ENCODE peak calls at places on chromosomes 16 and 17, in eight cellular contexts. N, V, H, S, I, D, C and P are unnamed samples.

GRCh38 chr16:83390759-83391158 is 417.0 kb upstream of the HSBP1 start:
- DNase-seq in N (no peak), V (no peak), H (no peak), S (no peak), I (peak), D (no peak), C (no peak), P (no peak)

GRCh38 chr17:82681547-82681946 is 17.0 kb downstream of the RAB40B start:
- DNase-seq in N (no peak), V (no peak), H (no peak), S (no peak), I (no peak), D (no peak), C (no peak), P (no peak)

GRCh38 chr16:19008245-19008644 is 24.5 kb downstream of the TMC7 start:
- DNase-seq in N (no peak), V (no peak), H (no peak), S (no peak), I (peak), D (peak), C (no peak), P (peak)

GRCh38 chr16:13264749-13265552 is 363.6 kb downstream of the SHISA9 start:
- DNase-seq in N (no peak), V (no peak), H (no peak), S (no peak), I (no peak), D (no peak), C (no peak), P (no peak)

GRCh38 chr16:35391328-35391727 is 1931.9 kb downstream of the TP53TG3F start:
- DNase-seq in N (no peak), V (peak), H (no peak), S (no peak), I (peak), D (peak), C (peak), P (no peak)

GRCh38 chr16:1632638-1632970 is 20.4 kb downstream of the CRAMP1 start:
- DNase-seq in N (no peak), V (no peak), H (no peak), S (no peak), I (no peak), D (no peak), C (no peak), P (no peak)

GRCh38 chr17:73151888-73152633 is 12.7 kb upstream of the SSTR2 start:
- DNase-seq in N (no peak), V (no peak), H (no peak), S (no peak), I (no peak), D (no peak), C (no peak), P (no peak)

GRCh38 chr16:66154801-66155200 is 211.7 kb upstream of the CDH5 start:
- DNase-seq in N (no peak), V (no peak), H (no peak), S (no peak), I (peak), D (no peak), C (no peak), P (no peak)

GRCh38 chr16:47578573-47578972 is 117.4 kb downstream of the PHKB start:
- DNase-seq in N (no peak), V (no peak), H (no peak), S (no peak), I (peak), D (peak), C (no peak), P (peak)

GRCh38 chr17:40122944-40123810 is 1.4 kb downstream of the MSL1 start:
- DNase-seq in N (peak), V (peak), H (peak), S (peak), I (peak), D (peak), C (peak), P (peak)

GRCh38 chr17:78289802-78290363 is 58.5 kb downstream of the TMEM235 start:
- DNase-seq in N (peak), V (peak), H (peak), S (peak), I (peak), D (peak), C (peak), P (peak)
- TF ChIP-seq CTCF in N (peak), V (peak), H (peak), S (peak), I (peak), D (peak), C (peak), P (peak)

DNA sequence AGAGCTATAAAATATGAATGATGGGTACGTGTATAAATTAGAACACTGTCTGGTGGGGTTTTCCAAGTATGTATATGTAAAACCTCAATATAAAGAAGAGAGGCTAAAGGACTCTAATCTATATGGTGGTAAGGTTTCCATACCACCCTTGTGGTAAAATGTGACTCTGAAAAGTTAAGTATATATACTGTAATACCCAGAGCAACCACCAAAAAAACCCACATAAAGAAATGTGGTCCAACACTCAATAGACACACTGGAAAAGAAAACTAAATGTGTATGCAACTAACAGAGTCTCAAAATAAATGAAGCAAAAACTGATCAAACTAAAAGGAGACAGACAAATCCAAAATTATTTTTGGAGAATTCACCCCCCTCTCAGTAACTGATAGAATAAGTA is 72.2 kb downstream of the XPO6 start:
- DNase-seq in N (no peak), V (no peak), H (no peak), S (no peak), I (no peak), D (no peak), C (no peak), P (no peak)
- TF ChIP-seq CTCF in N (no peak), V (no peak), H (no peak), S (no peak), I (no peak), D (no peak), C (no peak), P (no peak)

GRCh38 chr17:50781167-50781566 is 13.8 kb upstream of the ANKRD40CL start:
- DNase-seq in N (no peak), V (no peak), H (no peak), S (no peak), I (no peak), D (no peak), C (no peak), P (no peak)

GRCh38 chr17:50785126-50785525 is 17.8 kb upstream of the ANKRD40CL start:
- DNase-seq in N (no peak), V (no peak), H (no peak), S (no peak), I (no peak), D (no peak), C (no peak), P (no peak)

GRCh38 chr17:50785942-50786570 is 18.7 kb upstream of the ANKRD40CL start:
- DNase-seq in N (no peak), V (no peak), H (no peak), S (peak), I (peak), D (peak), C (no peak), P (no peak)

GRCh38 chr17:50783193-50783660 is 15.9 kb upstream of the ANKRD40CL start:
- DNase-seq in N (peak), V (peak), H (peak), S (peak), I (peak), D (peak), C (peak), P (peak)

GRCh38 chr17:50783905-50784304 is 16.6 kb upstream of the ANKRD40CL start:
- DNase-seq in N (no peak), V (no peak), H (no peak), S (no peak), I (no peak), D (no peak), C (no peak), P (no peak)
- TF ChIP-seq CTCF in N (no peak), V (no peak), H (no peak), S (no peak), I (no peak), D (no peak), C (no peak), P (no peak)

DNA sequence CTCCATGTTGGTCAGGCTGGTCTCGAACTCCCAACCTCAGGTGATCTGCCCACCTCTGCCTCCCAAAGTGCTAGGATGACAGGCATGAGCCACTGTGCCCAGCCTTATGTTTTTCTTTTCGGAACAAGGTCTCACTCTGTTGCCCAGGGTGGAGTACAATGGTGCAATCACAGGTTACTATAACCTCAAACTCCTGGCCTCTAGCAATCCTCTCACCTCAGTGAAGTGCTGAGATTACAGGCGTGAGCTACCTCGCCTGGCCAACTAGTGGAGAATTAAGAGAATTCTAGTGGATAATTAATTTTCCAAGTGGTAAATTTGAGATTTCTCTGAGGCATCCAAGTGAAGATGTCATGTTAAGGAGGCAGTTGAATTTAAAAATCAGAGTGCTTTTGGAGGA is 2.9 kb upstream of the FBXO47 start:
- DNase-seq in N (no peak), V (no peak), H (no peak), S (no peak), I (no peak), D (peak), C (no peak), P (no peak)
- TF ChIP-seq CTCF in N (no peak), V (no peak), H (no peak), S (no peak), I (no peak), D (peak), C (no peak), P (no peak)

GRCh38 chr17:80755650-80756405 is 211.2 kb downstream of the RPTOR start:
- DNase-seq in N (no peak), V (no peak), H (no peak), S (no peak), I (no peak), D (no peak), C (no peak), P (no peak)
- TF ChIP-seq CTCF in N (no peak), V (no peak), H (peak), S (no peak), I (peak), D (no peak), C (no peak), P (no peak)